ENCODE peak calls at places on chromosomes 4 and X, in seven cellular contexts. One of them, this sample, is unnamed.

GRCh38 chr4:100875296-100876040 is 357.6 kb upstream of the EMCN start:
- DNase-seq in stimulated activated CD4-positive, alpha-beta T cell treated with anti-CD3 and anti-CD28 coated beads, Interleukin-15, amount 100 ng/mL, for 24 hours: no peak
- DNase-seq in AG10803: no peak
- DNase-seq in Peyer's patch: no peak
- DNase-seq in testis: no peak
- DNase-seq in AG08395: no peak
- DNase-seq in heart right ventricle: no peak
- DNase-seq in this sample: no peak

GRCh38 chrX:72712094-72712755 is 1.9 kb downstream of the PHKA1 start:
- DNase-seq in stimulated activated CD4-positive, alpha-beta T cell treated with anti-CD3 and anti-CD28 coated beads, Interleukin-15, amount 100 ng/mL, for 24 hours: no peak
- DNase-seq in AG10803: no peak
- DNase-seq in Peyer's patch: no peak
- DNase-seq in testis: no peak
- DNase-seq in AG08395: no peak
- DNase-seq in heart right ventricle: no peak
- DNase-seq in this sample: no peak

GRCh38 chr4:176753049-176753448 is 39.7 kb downstream of the VEGFC start:
- DNase-seq in stimulated activated CD4-positive, alpha-beta T cell treated with anti-CD3 and anti-CD28 coated beads, Interleukin-15, amount 100 ng/mL, for 24 hours: no peak
- DNase-seq in AG10803: peak
- DNase-seq in Peyer's patch: no peak
- DNase-seq in testis: no peak
- DNase-seq in AG08395: peak
- DNase-seq in heart right ventricle: no peak
- DNase-seq in this sample: no peak

GRCh38 chr4:140581078-140581477 is 12.3 kb upstream of the UCP1 start:
- DNase-seq in stimulated activated CD4-positive, alpha-beta T cell treated with anti-CD3 and anti-CD28 coated beads, Interleukin-15, amount 100 ng/mL, for 24 hours: no peak
- DNase-seq in AG10803: no peak
- DNase-seq in Peyer's patch: no peak
- DNase-seq in testis: no peak
- DNase-seq in AG08395: no peak
- DNase-seq in heart right ventricle: no peak
- DNase-seq in this sample: no peak

GRCh38 chrX:2751291-2751690 is 549 bp upstream of the XG start:
- DNase-seq in stimulated activated CD4-positive, alpha-beta T cell treated with anti-CD3 and anti-CD28 coated beads, Interleukin-15, amount 100 ng/mL, for 24 hours: no peak
- DNase-seq in AG10803: peak
- DNase-seq in Peyer's patch: no peak
- DNase-seq in testis: no peak
- DNase-seq in AG08395: peak
- DNase-seq in heart right ventricle: no peak
- DNase-seq in this sample: no peak

GRCh38 chrX:1486177-1486576 is 33.5 kb upstream of the ASMTL start:
- DNase-seq in stimulated activated CD4-positive, alpha-beta T cell treated with anti-CD3 and anti-CD28 coated beads, Interleukin-15, amount 100 ng/mL, for 24 hours: no peak
- DNase-seq in AG10803: no peak
- DNase-seq in Peyer's patch: no peak
- DNase-seq in testis: no peak
- DNase-seq in AG08395: no peak
- DNase-seq in heart right ventricle: no peak
- DNase-seq in this sample: no peak

GRCh38 chr4:21181716-21182115 is 481.5 kb downstream of the PACRGL start:
- DNase-seq in stimulated activated CD4-positive, alpha-beta T cell treated with anti-CD3 and anti-CD28 coated beads, Interleukin-15, amount 100 ng/mL, for 24 hours: no peak
- DNase-seq in AG10803: no peak
- DNase-seq in Peyer's patch: no peak
- DNase-seq in testis: no peak
- DNase-seq in AG08395: no peak
- DNase-seq in heart right ventricle: no peak
- DNase-seq in this sample: no peak

GRCh38 chr4:76053730-76054129 is 17.9 kb upstream of the CXCL11 start:
- DNase-seq in stimulated activated CD4-positive, alpha-beta T cell treated with anti-CD3 and anti-CD28 coated beads, Interleukin-15, amount 100 ng/mL, for 24 hours: no peak
- DNase-seq in AG10803: no peak
- DNase-seq in Peyer's patch: no peak
- DNase-seq in testis: no peak
- DNase-seq in AG08395: no peak
- DNase-seq in heart right ventricle: no peak
- DNase-seq in this sample: no peak

GRCh38 chr4:76658231-76659102 is 223.4 kb downstream of the SHROOM3 start:
- DNase-seq in stimulated activated CD4-positive, alpha-beta T cell treated with anti-CD3 and anti-CD28 coated beads, Interleukin-15, amount 100 ng/mL, for 24 hours: no peak
- DNase-seq in AG10803: peak
- DNase-seq in Peyer's patch: no peak
- DNase-seq in testis: no peak
- DNase-seq in AG08395: peak
- DNase-seq in heart right ventricle: no peak
- DNase-seq in this sample: no peak

GRCh38 chr4:48913346-48913745 is 6.8 kb upstream of the OCIAD2 start:
- DNase-seq in stimulated activated CD4-positive, alpha-beta T cell treated with anti-CD3 and anti-CD28 coated beads, Interleukin-15, amount 100 ng/mL, for 24 hours: peak
- DNase-seq in AG10803: peak
- DNase-seq in Peyer's patch: no peak
- DNase-seq in testis: no peak
- DNase-seq in AG08395: peak
- DNase-seq in heart right ventricle: no peak
- DNase-seq in this sample: no peak

GRCh38 chr4:3780347-3781171 is 14.4 kb downstream of the ADRA2C start:
- DNase-seq in stimulated activated CD4-positive, alpha-beta T cell treated with anti-CD3 and anti-CD28 coated beads, Interleukin-15, amount 100 ng/mL, for 24 hours: no peak
- DNase-seq in AG10803: no peak
- DNase-seq in Peyer's patch: no peak
- DNase-seq in testis: no peak
- DNase-seq in AG08395: no peak
- DNase-seq in heart right ventricle: no peak
- DNase-seq in this sample: no peak

GRCh38 chrX:111349934-111350333 is 62.1 kb downstream of the DCX start:
- DNase-seq in stimulated activated CD4-positive, alpha-beta T cell treated with anti-CD3 and anti-CD28 coated beads, Interleukin-15, amount 100 ng/mL, for 24 hours: no peak
- DNase-seq in AG10803: no peak
- DNase-seq in Peyer's patch: no peak
- DNase-seq in testis: no peak
- DNase-seq in AG08395: no peak
- DNase-seq in heart right ventricle: no peak
- DNase-seq in this sample: no peak